ENCODE peak calls at places on chromosomes 16 and 17, in six cellular contexts. J is fibroblast of pulmonary artery; G is CD4-positive, CD25-positive, alpha-beta regulatory T cell; Q is epithelial cell of esophagus; F is CD4-positive, alpha-beta memory T cell; T is HAP-1. C is an unnamed sample.

GRCh38 chr17:81913394-81914102 is 2.3 kb upstream of the PCYT2 start:
- DNase-seq in J (no peak), G (no peak), Q (peak), F (no peak), T (no peak), C (no peak)

GRCh38 chr17:60508384-60508980 is 17.6 kb downstream of the APPBP2 start:
- DNase-seq in J (no peak), G (no peak), Q (no peak), F (no peak), T (no peak), C (no peak)

GRCh38 chr17:5299383-5299782 is 17.3 kb downstream of the RABEP1 start:
- DNase-seq in J (no peak), G (no peak), Q (no peak), F (no peak), T (no peak), C (peak)

GRCh38 chr16:81908466-81909230 is 102.6 kb downstream of the SDR42E1 start:
- DNase-seq in J (no peak), G (no peak), Q (peak), F (no peak), T (no peak), C (no peak)

GRCh38 chr17:40915721-40916256 is 21.7 kb downstream of the KRT23 start:
- DNase-seq in J (peak), G (no peak), Q (peak), F (no peak), T (no peak), C (peak)

GRCh38 chr17:68612923-68613292 is 11.7 kb upstream of the FAM20A start:
- DNase-seq in J (no peak), G (no peak), Q (peak), F (no peak), T (no peak), C (no peak)

GRCh38 chr17:60391419-60392041 is 403 bp downstream of the USP32 start:
- DNase-seq in J (no peak), G (no peak), Q (no peak), F (no peak), T (no peak), C (peak)

GRCh38 chr16:72085002-72085401 is 8.4 kb downstream of the TXNL4B start:
- DNase-seq in J (peak), G (no peak), Q (no peak), F (no peak), T (no peak), C (no peak)

GRCh38 chr16:55815320-55815719 is 17.6 kb downstream of the CES1 start:
- DNase-seq in J (no peak), G (no peak), Q (no peak), F (no peak), T (no peak), C (no peak)

GRCh38 chr17:83083368-83084201 is 4.2 kb downstream of the METRNL start:
- DNase-seq in J (peak), G (no peak), Q (peak), F (peak), T (no peak), C (peak)

GRCh38 chr17:53950858-53951250 is 128.1 kb downstream of the KIF2B start:
- DNase-seq in J (no peak), G (no peak), Q (peak), F (no peak), T (no peak), C (no peak)

GRCh38 chr17:15351925-15352324 is 10.5 kb upstream of the TEKT3 start:
- DNase-seq in J (peak), G (no peak), Q (peak), F (no peak), T (no peak), C (peak)

GRCh38 chr17:73747221-73748002 is 103.2 kb upstream of the SDK2 start:
- DNase-seq in J (no peak), G (no peak), Q (no peak), F (no peak), T (no peak), C (no peak)

GRCh38 chr17:67239597-67239996 is 5.4 kb downstream of the HELZ start:
- DNase-seq in J (peak), G (no peak), Q (peak), F (no peak), T (no peak), C (peak)

GRCh38 chr17:3888343-3889171 is 4.3 kb downstream of the CAMKK1 start:
- DNase-seq in J (peak), G (no peak), Q (peak), F (no peak), T (no peak), C (peak)

GRCh38 chr17:56678249-56679144 is 85.0 kb downstream of the NOG start:
- DNase-seq in J (no peak), G (peak), Q (no peak), F (no peak), T (no peak), C (no peak)
- H3K4me3 ChIP-seq in J (no peak), G (peak), Q (peak), F (no peak), T (no peak), C (peak)

GRCh38 chr16:10736926-10737625 is 6.6 kb upstream of the NUBP1 start:
- DNase-seq in J (peak), G (peak), Q (peak), F (peak), T (peak), C (peak)
- H3K4me3 ChIP-seq in J (no peak), G (peak), Q (no peak), F (peak), T (no peak), C (no peak)

GRCh38 chr16:84818989-84819643 is 669 bp upstream of the CRISPLD2 start:
- DNase-seq in J (no peak), G (no peak), Q (no peak), F (no peak), T (no peak), C (no peak)
- H3K4me3 ChIP-seq in J (peak), G (no peak), Q (no peak), F (peak), T (peak), C (peak)

GRCh38 chr16:88972349-88972748 is 4.7 kb downstream of the CBFA2T3 start:
- DNase-seq in J (no peak), G (no peak), Q (no peak), F (no peak), T (no peak), C (no peak)
- H3K4me3 ChIP-seq in J (no peak), G (no peak), Q (no peak), F (no peak), T (no peak), C (no peak)

DNA sequence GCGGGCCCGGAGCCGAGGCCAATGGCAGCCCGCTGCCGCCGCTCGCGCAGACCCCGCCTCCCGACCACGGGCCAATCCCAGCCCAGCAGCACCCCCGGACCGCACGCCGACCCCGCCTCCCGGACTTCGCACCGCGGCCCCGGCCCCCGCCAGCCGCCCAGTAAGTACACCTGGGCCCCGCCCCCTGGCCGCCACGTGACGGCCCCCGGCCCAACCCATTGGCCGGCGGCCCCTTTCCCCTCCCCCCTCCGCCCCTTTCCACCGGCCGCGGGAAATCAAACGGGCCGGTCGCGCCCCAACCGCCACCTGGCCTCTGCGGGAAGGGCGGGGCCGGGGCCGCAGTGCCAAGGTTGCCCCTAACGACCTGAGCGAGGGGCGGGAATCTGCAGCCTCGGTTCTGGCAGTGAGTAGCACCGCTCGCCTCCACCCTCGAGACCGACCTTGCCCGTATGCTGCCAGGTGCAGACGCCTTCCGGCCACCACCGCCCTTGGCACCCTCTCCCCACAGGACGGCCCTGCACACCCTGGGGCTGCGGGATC is at the start of gene YBX2:
- DNase-seq in J (no peak), G (peak), Q (peak), F (peak), T (peak), C (no peak)
- H3K4me3 ChIP-seq in J (no peak), G (peak), Q (peak), F (peak), T (peak), C (no peak)

GRCh38 chr16:73171380-73171779 is 123.5 kb upstream of the ZFHX3 start:
- DNase-seq in J (no peak), G (no peak), Q (peak), F (no peak), T (peak), C (no peak)

GRCh38 chr16:73170587-73170986 is 122.7 kb upstream of the ZFHX3 start:
- DNase-seq in J (no peak), G (no peak), Q (no peak), F (no peak), T (peak), C (no peak)

GRCh38 chr16:73171901-73172619 is 124.1 kb upstream of the ZFHX3 start:
- DNase-seq in J (no peak), G (no peak), Q (no peak), F (no peak), T (no peak), C (no peak)

GRCh38 chr16:73172621-73173312 is 124.8 kb upstream of the ZFHX3 start:
- DNase-seq in J (peak), G (no peak), Q (peak), F (no peak), T (peak), C (peak)

GRCh38 chr16:73173396-73173795 is 125.5 kb upstream of the ZFHX3 start:
- DNase-seq in J (no peak), G (no peak), Q (no peak), F (no peak), T (no peak), C (peak)
- H3K4me3 ChIP-seq in J (no peak), G (no peak), Q (no peak), F (no peak), T (no peak), C (no peak)

DNA sequence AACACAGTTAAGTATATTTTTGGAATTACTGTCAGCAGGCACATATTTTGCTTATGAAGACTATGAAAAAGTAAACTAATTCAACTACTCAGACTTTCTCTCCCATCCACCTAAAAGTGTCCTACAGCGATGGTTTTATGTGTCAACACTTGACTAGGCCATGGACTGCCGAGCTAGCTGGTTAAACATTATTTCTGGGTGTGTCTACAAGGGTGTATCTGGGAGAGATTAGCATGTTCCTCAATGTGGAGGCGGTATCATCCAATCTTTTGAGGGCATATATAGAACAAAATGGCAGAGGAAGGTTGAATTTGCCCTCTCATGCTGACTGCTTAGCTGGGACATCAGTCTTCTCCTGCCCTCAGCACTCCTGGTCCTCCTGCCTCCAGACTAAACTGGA is 82.7 kb upstream of the CDYL2 start:
- DNase-seq in J (no peak), G (no peak), Q (no peak), F (no peak), T (no peak), C (no peak)
- H3K4me3 ChIP-seq in J (no peak), G (no peak), Q (no peak), F (no peak), T (no peak), C (no peak)

DNA sequence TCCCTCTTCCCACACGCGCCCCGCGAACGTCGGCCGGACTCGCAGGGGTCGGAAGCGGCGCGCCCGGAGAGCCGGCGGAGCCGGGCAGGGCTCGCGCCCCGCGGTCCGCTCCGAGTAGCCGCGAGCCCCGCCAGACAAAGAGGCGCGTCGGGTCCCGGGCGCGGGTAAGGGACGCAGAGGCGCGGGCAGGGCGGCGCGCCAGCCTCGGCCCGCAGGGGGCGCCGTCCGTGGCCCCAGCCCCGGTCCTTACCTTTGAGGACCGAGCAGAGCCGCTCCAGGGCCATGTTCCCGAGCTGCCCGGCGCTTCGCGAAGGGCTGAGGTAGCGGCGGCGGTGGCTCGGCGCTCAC is 442 bp downstream of the NETO2 start:
- DNase-seq in J (peak), G (peak), Q (peak), F (peak), T (peak), C (peak)
- H3K4me3 ChIP-seq in J (peak), G (peak), Q (peak), F (peak), T (peak), C (peak)

DNA sequence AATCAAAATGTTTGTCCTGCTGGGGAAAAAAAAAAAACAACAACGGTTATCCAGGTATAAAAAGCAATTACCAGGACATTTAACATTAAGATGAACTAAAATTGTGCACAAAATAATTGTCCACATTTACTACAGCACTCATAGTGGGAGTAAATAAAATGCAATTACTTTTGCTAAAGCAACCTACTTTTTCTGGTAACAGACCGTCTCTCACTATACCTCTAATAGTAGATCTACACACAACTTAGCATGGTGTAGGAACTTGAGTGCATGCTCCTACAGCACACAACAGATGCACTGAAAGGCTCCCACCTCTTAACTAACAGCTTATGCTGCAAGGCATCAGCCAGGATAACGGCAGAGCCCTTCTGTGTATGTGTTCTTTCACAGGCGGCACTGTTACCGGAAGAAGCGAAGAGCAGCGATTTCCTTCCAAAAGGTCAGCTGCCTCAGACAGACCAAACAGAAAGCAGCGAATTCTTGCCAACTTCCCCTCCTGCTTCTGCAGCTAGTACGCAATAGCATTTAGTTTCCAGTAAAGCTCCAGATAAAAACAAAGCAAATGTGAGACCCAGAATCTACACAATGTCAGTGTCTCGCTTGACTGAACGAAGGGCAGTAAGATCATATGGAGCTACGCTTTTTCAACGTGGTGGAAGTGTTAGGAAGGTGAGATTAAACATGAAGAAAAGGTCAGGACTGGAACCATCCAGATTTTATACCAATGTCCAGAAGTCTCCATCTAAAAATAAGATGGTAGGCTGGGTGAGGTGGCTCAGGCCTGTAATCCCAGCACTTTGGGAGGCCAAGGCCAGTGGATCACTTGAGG is 27.6 kb downstream of the STAT5B start:
- DNase-seq in J (peak), G (peak), Q (no peak), F (peak), T (no peak), C (peak)
- H3K4me3 ChIP-seq in J (peak), G (peak), Q (no peak), F (peak), T (no peak), C (peak)

GRCh38 chr17:32323784-32324590 is 18.0 kb downstream of the C17orf75 start:
- DNase-seq in J (no peak), G (no peak), Q (peak), F (peak), T (no peak), C (peak)
- H3K4me3 ChIP-seq in J (no peak), G (no peak), Q (no peak), F (no peak), T (no peak), C (peak)